ENCODE peak calls at places on chromosomes 6 and 20, in eight cellular contexts. One of them, this sample, is unnamed.

GRCh38 chr20:63087872-63088680 is 81.3 kb upstream of the BHLHE23 start:
- DNase-seq in suprapubic skin: peak; percentile 49
- DNase-seq in upper lobe of left lung: peak; percentile 44
- DNase-seq in heart left ventricle: peak; percentile 52
- DNase-seq in adrenal gland: no peak
- DNase-seq in A549: no peak
- DNase-seq in IMR-90: no peak
- DNase-seq in breast epithelium: peak; percentile 46
- DNase-seq in this sample: no peak

GRCh38 chr20:58718729-58719128 is 26.1 kb downstream of the NPEPL1 start:
- DNase-seq in A549: no peak
- DNase-seq in heart left ventricle: peak; percentile 21
- DNase-seq in upper lobe of left lung: no peak
- DNase-seq in IMR-90: no peak
- DNase-seq in breast epithelium: peak; percentile 24
- DNase-seq in suprapubic skin: peak; percentile 65
- DNase-seq in adrenal gland: peak; percentile 38
- DNase-seq in this sample: no peak

GRCh38 chr20:61896058-61896961 is 169.4 kb downstream of the TAF4 start:
- DNase-seq in suprapubic skin: no peak
- DNase-seq in upper lobe of left lung: peak; percentile 84
- DNase-seq in heart left ventricle: peak; percentile 67
- DNase-seq in IMR-90: peak; percentile 28
- DNase-seq in A549: peak; percentile 79
- DNase-seq in breast epithelium: no peak
- DNase-seq in adrenal gland: peak; percentile 60
- DNase-seq in this sample: no peak

GRCh38 chr6:26553739-26554668 is 15.8 kb downstream of the HMGN4 start:
- DNase-seq in heart left ventricle: peak; percentile 85
- DNase-seq in adrenal gland: peak; percentile 95
- DNase-seq in breast epithelium: no peak
- DNase-seq in IMR-90: peak; percentile 92
- DNase-seq in suprapubic skin: no peak
- DNase-seq in upper lobe of left lung: no peak
- DNase-seq in A549: no peak
- DNase-seq in this sample: peak; percentile 89

GRCh38 chr6:4004249-4004648 is 74.7 kb downstream of the FAM217A start:
- DNase-seq in adrenal gland: no peak
- DNase-seq in heart left ventricle: no peak
- DNase-seq in upper lobe of left lung: no peak
- DNase-seq in A549: no peak
- DNase-seq in suprapubic skin: no peak
- DNase-seq in IMR-90: peak; percentile 29
- DNase-seq in breast epithelium: no peak
- DNase-seq in this sample: no peak

GRCh38 chr6:2970034-2970685 is 1.2 kb downstream of the SERPINB6 start:
- DNase-seq in adrenal gland: peak; percentile 62
- DNase-seq in suprapubic skin: peak; percentile 59
- DNase-seq in upper lobe of left lung: no peak
- DNase-seq in breast epithelium: no peak
- DNase-seq in heart left ventricle: no peak
- DNase-seq in A549: no peak
- DNase-seq in IMR-90: peak; percentile 40
- DNase-seq in this sample: no peak

GRCh38 chr20:6588296-6588695 is 179.2 kb upstream of the BMP2 start:
- DNase-seq in A549: no peak
- DNase-seq in IMR-90: peak; percentile 47
- DNase-seq in upper lobe of left lung: no peak
- DNase-seq in suprapubic skin: no peak
- DNase-seq in breast epithelium: no peak
- DNase-seq in heart left ventricle: no peak
- DNase-seq in adrenal gland: no peak
- DNase-seq in this sample: no peak

GRCh38 chr20:43331911-43332310 is 125.8 kb upstream of the SRSF6 start:
- DNase-seq in breast epithelium: no peak
- DNase-seq in heart left ventricle: no peak
- DNase-seq in IMR-90: no peak
- DNase-seq in suprapubic skin: no peak
- DNase-seq in upper lobe of left lung: no peak
- DNase-seq in A549: no peak
- DNase-seq in adrenal gland: no peak
- DNase-seq in this sample: no peak

GRCh38 chr6:124002377-124003081 is 198.9 kb downstream of the NKAIN2 start:
- DNase-seq in heart left ventricle: no peak
- DNase-seq in IMR-90: no peak
- DNase-seq in adrenal gland: no peak
- DNase-seq in A549: no peak
- DNase-seq in suprapubic skin: no peak
- DNase-seq in upper lobe of left lung: no peak
- DNase-seq in breast epithelium: no peak
- DNase-seq in this sample: no peak

DNA sequence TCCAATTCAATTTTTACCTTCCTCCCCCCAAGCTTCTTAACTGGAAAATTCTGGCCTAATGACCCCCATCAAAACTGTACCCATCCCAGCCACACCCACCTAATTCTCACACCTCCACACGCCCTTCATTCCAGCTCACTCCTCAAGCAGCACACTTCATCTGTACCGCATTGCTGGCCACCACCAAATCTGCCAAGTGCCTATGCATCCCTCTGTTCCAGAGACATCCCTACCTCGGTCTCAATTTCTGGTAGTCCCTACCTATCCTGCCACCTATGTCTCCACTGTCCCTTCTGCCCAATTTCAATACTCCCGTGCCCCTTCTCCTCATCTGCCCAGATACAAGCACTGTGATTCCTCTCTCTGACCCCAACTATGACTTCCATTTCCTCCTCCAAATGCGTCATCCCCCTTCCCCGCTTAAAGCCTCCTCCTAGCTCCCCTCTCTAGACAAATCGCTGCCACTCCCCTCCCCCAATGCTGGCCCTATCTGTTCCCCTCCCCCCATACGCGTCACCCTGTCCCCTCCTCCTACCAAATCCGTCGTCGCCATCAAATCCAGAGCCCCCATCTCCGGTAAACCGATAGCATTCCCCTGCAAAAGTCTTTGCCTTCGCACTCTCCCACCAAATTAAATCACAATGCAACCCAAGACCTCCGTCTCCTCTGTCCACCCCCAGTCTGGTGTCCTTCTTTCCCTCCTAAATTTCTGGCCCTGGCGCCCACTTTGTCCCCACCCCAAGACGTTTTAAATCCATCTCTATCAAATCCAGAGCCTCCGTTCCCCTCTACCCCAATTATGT is 1.2 kb downstream of the MTCH1 start:
- DNase-seq in breast epithelium: no peak
- DNase-seq in suprapubic skin: no peak
- DNase-seq in A549: no peak
- DNase-seq in adrenal gland: peak; percentile 86
- DNase-seq in upper lobe of left lung: no peak
- DNase-seq in IMR-90: peak; percentile 87
- DNase-seq in heart left ventricle: no peak
- DNase-seq in this sample: peak; percentile 52
- H3K4me1 ChIP-seq in breast epithelium: peaks cover 3% of the 10 kb centered on the region
- H3K4me1 ChIP-seq in suprapubic skin: peaks cover 60% of the 10 kb centered on the region
- H3K4me1 ChIP-seq in A549: peaks cover 25% of the 10 kb centered on the region
- H3K4me1 ChIP-seq in adrenal gland: peaks cover 60% of the 10 kb centered on the region
- H3K4me1 ChIP-seq in upper lobe of left lung: peaks cover 50% of the 10 kb centered on the region
- H3K4me1 ChIP-seq in IMR-90: peaks cover 18% of the 10 kb centered on the region
- H3K4me1 ChIP-seq in heart left ventricle: peaks cover 30% of the 10 kb centered on the region
- H3K4me1 ChIP-seq in this sample: no peaks in the 10 kb centered on the region

GRCh38 chr6:100300221-100300736 is 164.4 kb downstream of the SIM1 start:
- DNase-seq in suprapubic skin: no peak
- DNase-seq in IMR-90: peak; percentile 95
- DNase-seq in breast epithelium: no peak
- DNase-seq in adrenal gland: no peak
- DNase-seq in heart left ventricle: no peak
- DNase-seq in upper lobe of left lung: no peak
- DNase-seq in A549: peak; percentile 59
- DNase-seq in this sample: no peak
- H3K4me3 ChIP-seq in suprapubic skin: no peak overlapping the region
- H3K4me3 ChIP-seq in IMR-90: no peak overlapping the region
- H3K4me3 ChIP-seq in breast epithelium: no peak overlapping the region
- H3K4me3 ChIP-seq in adrenal gland: no peak overlapping the region
- H3K4me3 ChIP-seq in heart left ventricle: no peak overlapping the region
- H3K4me3 ChIP-seq in upper lobe of left lung: no peak overlapping the region
- H3K4me3 ChIP-seq in A549: no peak overlapping the region
- H3K4me3 ChIP-seq in this sample: no peak overlapping the region

DNA sequence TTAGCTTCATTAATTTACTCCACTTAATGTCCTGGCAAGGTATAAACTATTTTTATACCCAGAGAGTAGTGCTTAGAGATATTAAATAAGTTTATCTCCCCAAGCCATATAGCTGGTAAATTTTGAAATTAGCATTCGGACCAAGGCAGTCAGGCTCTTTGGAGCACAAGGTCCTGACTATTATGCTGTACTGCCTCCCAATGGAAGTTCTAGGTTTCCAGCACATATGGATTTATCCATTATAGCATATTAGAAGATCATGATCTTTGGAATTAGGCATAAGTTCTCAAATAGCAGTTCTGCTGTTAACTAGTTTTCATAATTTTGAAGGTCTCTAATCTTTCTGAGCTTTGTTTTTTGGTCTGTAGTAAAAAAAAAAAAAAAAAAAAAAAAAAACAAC is 835.3 kb upstream of the EPHA7 start:
- DNase-seq in suprapubic skin: no peak
- DNase-seq in heart left ventricle: no peak
- DNase-seq in adrenal gland: no peak
- DNase-seq in A549: no peak
- DNase-seq in breast epithelium: no peak
- DNase-seq in upper lobe of left lung: no peak
- DNase-seq in IMR-90: no peak
- DNase-seq in this sample: no peak
- TF ChIP-seq POLR2A in suprapubic skin: no peak
- TF ChIP-seq POLR2A in heart left ventricle: no peak
- TF ChIP-seq POLR2A in adrenal gland: no peak
- TF ChIP-seq POLR2A in A549: no peak
- TF ChIP-seq POLR2A in breast epithelium: no peak
- TF ChIP-seq POLR2A in upper lobe of left lung: no peak
- TF ChIP-seq POLR2A in IMR-90: no peak
- TF ChIP-seq POLR2A in this sample: no peak

GRCh38 chr6:35041086-35041855 is 99.9 kb downstream of the TCP11 start:
- DNase-seq in breast epithelium: no peak
- DNase-seq in adrenal gland: no peak
- DNase-seq in heart left ventricle: no peak
- DNase-seq in A549: no peak
- DNase-seq in upper lobe of left lung: no peak
- DNase-seq in IMR-90: no peak
- DNase-seq in suprapubic skin: no peak
- DNase-seq in this sample: no peak

GRCh38 chr6:35042451-35042850 is 98.7 kb downstream of the TCP11 start:
- DNase-seq in A549: no peak
- DNase-seq in heart left ventricle: no peak
- DNase-seq in breast epithelium: no peak
- DNase-seq in upper lobe of left lung: no peak
- DNase-seq in adrenal gland: no peak
- DNase-seq in suprapubic skin: no peak
- DNase-seq in IMR-90: no peak
- DNase-seq in this sample: no peak

GRCh38 chr6:35040398-35040797 is 100.7 kb downstream of the TCP11 start:
- DNase-seq in adrenal gland: no peak
- DNase-seq in A549: no peak
- DNase-seq in IMR-90: no peak
- DNase-seq in suprapubic skin: no peak
- DNase-seq in heart left ventricle: no peak
- DNase-seq in breast epithelium: no peak
- DNase-seq in upper lobe of left lung: no peak
- DNase-seq in this sample: no peak

GRCh38 chr6:35043381-35043780 is 97.8 kb downstream of the TCP11 start:
- DNase-seq in suprapubic skin: no peak
- DNase-seq in upper lobe of left lung: no peak
- DNase-seq in IMR-90: no peak
- DNase-seq in A549: no peak
- DNase-seq in heart left ventricle: no peak
- DNase-seq in adrenal gland: no peak
- DNase-seq in breast epithelium: no peak
- DNase-seq in this sample: no peak

GRCh38 chr6:35042041-35042440 is 99.1 kb downstream of the TCP11 start:
- DNase-seq in A549: no peak
- DNase-seq in IMR-90: no peak
- DNase-seq in heart left ventricle: no peak
- DNase-seq in suprapubic skin: no peak
- DNase-seq in upper lobe of left lung: no peak
- DNase-seq in adrenal gland: no peak
- DNase-seq in breast epithelium: no peak
- DNase-seq in this sample: no peak
- H3K4me1 ChIP-seq in A549: no peaks in the 10 kb centered on the region
- H3K4me1 ChIP-seq in IMR-90: peaks cover 19% of the 10 kb centered on the region
- H3K4me1 ChIP-seq in heart left ventricle: peaks cover 46% of the 10 kb centered on the region
- H3K4me1 ChIP-seq in suprapubic skin: peaks cover 65% of the 10 kb centered on the region
- H3K4me1 ChIP-seq in upper lobe of left lung: peaks cover 64% of the 10 kb centered on the region
- H3K4me1 ChIP-seq in adrenal gland: peaks cover 64% of the 10 kb centered on the region
- H3K4me1 ChIP-seq in breast epithelium: peaks cover 13% of the 10 kb centered on the region
- H3K4me1 ChIP-seq in this sample: peaks cover 4% of the 10 kb centered on the region

DNA sequence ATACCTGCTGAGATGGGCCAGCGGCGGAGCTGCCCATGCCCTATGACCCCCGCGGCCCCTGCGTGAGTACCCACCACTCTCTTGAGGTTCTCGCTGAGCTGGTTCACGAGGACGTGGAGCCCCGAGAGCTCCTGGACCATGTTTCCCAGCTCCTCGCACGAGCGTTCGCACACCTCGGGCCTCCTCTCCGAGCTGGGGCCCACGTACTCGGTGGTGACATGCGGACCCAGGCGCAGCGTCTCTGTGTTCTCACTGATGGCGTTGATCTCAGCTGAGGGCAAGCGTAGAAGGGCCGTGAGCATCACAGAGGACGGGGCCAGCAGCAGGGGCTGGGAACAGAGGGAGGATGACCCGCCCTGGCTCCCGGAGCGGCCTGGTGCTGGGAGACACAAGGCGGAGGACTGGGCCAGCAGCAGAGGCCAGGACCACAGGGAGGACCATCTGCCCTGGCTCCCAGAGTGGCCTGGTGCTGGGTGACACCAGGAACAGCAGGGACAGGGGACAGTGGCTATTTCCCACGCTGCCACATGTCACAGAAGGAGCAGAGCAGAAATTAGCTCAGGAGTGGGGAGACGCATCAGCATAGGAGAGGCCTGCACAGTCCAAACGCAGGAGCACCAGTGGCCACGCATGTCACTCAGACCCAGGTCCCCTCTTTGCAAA is 11.8 kb downstream of the THBS2 start:
- DNase-seq in upper lobe of left lung: peak; percentile 63
- DNase-seq in adrenal gland: no peak
- DNase-seq in heart left ventricle: no peak
- DNase-seq in A549: no peak
- DNase-seq in suprapubic skin: no peak
- DNase-seq in IMR-90: no peak
- DNase-seq in breast epithelium: no peak
- DNase-seq in this sample: no peak
- H3K4me3 ChIP-seq in upper lobe of left lung: no peak overlapping the region
- H3K4me3 ChIP-seq in adrenal gland: no peak overlapping the region
- H3K4me3 ChIP-seq in heart left ventricle: no peak overlapping the region
- H3K4me3 ChIP-seq in A549: no peak overlapping the region
- H3K4me3 ChIP-seq in suprapubic skin: no peak overlapping the region
- H3K4me3 ChIP-seq in IMR-90: no peak overlapping the region
- H3K4me3 ChIP-seq in breast epithelium: no peak overlapping the region
- H3K4me3 ChIP-seq in this sample: no peak overlapping the region

GRCh38 chr20:31663838-31664695 is 26.4 kb downstream of the COX4I2 start:
- DNase-seq in IMR-90: no peak
- DNase-seq in breast epithelium: no peak
- DNase-seq in suprapubic skin: no peak
- DNase-seq in upper lobe of left lung: peak; percentile 46
- DNase-seq in heart left ventricle: no peak
- DNase-seq in adrenal gland: no peak
- DNase-seq in A549: no peak
- DNase-seq in this sample: peak; percentile 64
- TF ChIP-seq POLR2A in IMR-90: no peak
- TF ChIP-seq POLR2A in breast epithelium: no peak
- TF ChIP-seq POLR2A in suprapubic skin: no peak
- TF ChIP-seq POLR2A in upper lobe of left lung: no peak
- TF ChIP-seq POLR2A in heart left ventricle: no peak
- TF ChIP-seq POLR2A in adrenal gland: no peak
- TF ChIP-seq POLR2A in A549: no peak
- TF ChIP-seq POLR2A in this sample: no peak

GRCh38 chr6:11767458-11767857 is 11.1 kb downstream of the ADTRP start:
- DNase-seq in upper lobe of left lung: no peak
- DNase-seq in heart left ventricle: no peak
- DNase-seq in suprapubic skin: no peak
- DNase-seq in adrenal gland: no peak
- DNase-seq in A549: no peak
- DNase-seq in breast epithelium: no peak
- DNase-seq in IMR-90: no peak
- DNase-seq in this sample: no peak
- H3K4me1 ChIP-seq in upper lobe of left lung: peaks cover 12% of the 10 kb centered on the region
- H3K4me1 ChIP-seq in heart left ventricle: no peaks in the 10 kb centered on the region
- H3K4me1 ChIP-seq in suprapubic skin: peaks cover 67% of the 10 kb centered on the region
- H3K4me1 ChIP-seq in adrenal gland: peaks cover 40% of the 10 kb centered on the region
- H3K4me1 ChIP-seq in A549: peaks cover 65% of the 10 kb centered on the region
- H3K4me1 ChIP-seq in breast epithelium: no peaks in the 10 kb centered on the region
- H3K4me1 ChIP-seq in IMR-90: peaks cover 33% of the 10 kb centered on the region
- H3K4me1 ChIP-seq in this sample: peaks cover 49% of the 10 kb centered on the region

This sample was measured in Peyer's patch.